ENCODE peak calls at places on chromosomes 1 and 21, in four cellular contexts. N, I, V and Q are unnamed samples.

GRCh38 chr1:174800221-174800791 is 199.4 kb upstream of the CACYBP start:
- DNase-seq in N (no peak), I (no peak), V (peak; percentile 35), Q (no peak)

GRCh38 chr1:54886724-54887664 is at the start of gene DHCR24:
- DNase-seq in I (peak; percentile 71), V (peak; percentile 89), N (peak; percentile 100), Q (peak; percentile 77)

GRCh38 chr1:182604128-182604834 is at the start of gene RGS16:
- DNase-seq in I (peak; percentile 76), N (peak; percentile 99), V (peak; percentile 97), Q (no peak)

GRCh38 chr1:211831558-211832323 is 1.2 kb upstream of the LPGAT1 start:
- DNase-seq in N (no peak), I (no peak), V (no peak), Q (no peak)

GRCh38 chr21:39096754-39097153 is 86.5 kb downstream of the PSMG1 start:
- DNase-seq in I (no peak), N (no peak), V (peak; percentile 76), Q (no peak)

GRCh38 chr1:160724445-160725242 is 13.0 kb upstream of the CD48 start:
- DNase-seq in N (no peak), V (peak; percentile 28), I (peak; percentile 35), Q (no peak)

GRCh38 chr1:109767596-109768334 is 4.0 kb upstream of the EPS8L3 start:
- DNase-seq in V (no peak), N (no peak), I (no peak), Q (no peak)

GRCh38 chr1:81702903-81703302 is 97.8 kb upstream of the ADGRL2 start:
- DNase-seq in I (peak; percentile 67), V (no peak), N (no peak), Q (no peak)

GRCh38 chr1:7558481-7558880 is 212.6 kb upstream of the VAMP3 start:
- DNase-seq in V (no peak), N (no peak), I (no peak), Q (no peak)

GRCh38 chr1:16449666-16450065 is 9.1 kb downstream of the NECAP2 start:
- DNase-seq in I (no peak), N (no peak), V (no peak), Q (no peak)

GRCh38 chr1:198699167-198700015 is 60.6 kb downstream of the PTPRC start:
- DNase-seq in V (peak; percentile 79), I (peak; percentile 55), N (peak; percentile 18), Q (peak; percentile 30)

GRCh38 chr1:176897350-176898236 is 266.9 kb downstream of the ASTN1 start:
- DNase-seq in I (peak; percentile 52), N (peak; percentile 79), V (peak; percentile 89), Q (peak; percentile 56)

GRCh38 chr1:32600034-32600433 is 50.3 kb downstream of the ZBTB8OS start:
- DNase-seq in I (no peak), N (no peak), V (no peak), Q (no peak)

GRCh38 chr1:234478152-234478480 is 863 bp downstream of the TARBP1 start:
- DNase-seq in I (peak; percentile 63), N (peak; percentile 75), V (peak; percentile 76), Q (peak; percentile 33)

GRCh38 chr1:21659924-21660326 is 9.2 kb downstream of the RAP1GAP start:
- DNase-seq in N (no peak), I (no peak), V (no peak), Q (no peak)

GRCh38 chr1:173669491-173669941 is at the start of gene ANKRD45:
- DNase-seq in V (peak; percentile 95), I (peak; percentile 56), N (no peak), Q (no peak)

GRCh38 chr1:151728151-151728711 is 6.9 kb downstream of the RIIAD1 start:
- DNase-seq in V (peak; percentile 72), N (no peak), I (no peak), Q (no peak)

GRCh38 chr1:84199257-84199656 is 55.2 kb downstream of the PRKACB start:
- DNase-seq in I (no peak), N (no peak), V (no peak), Q (no peak)

GRCh38 chr21:42174173-42174572 is 44.8 kb upstream of the ABCG1 start:
- DNase-seq in N (peak; percentile 81), I (peak; percentile 16), V (no peak), Q (no peak)

GRCh38 chr1:28985427-28985826 is 71.1 kb downstream of the EPB41 start:
- DNase-seq in V (no peak), I (no peak), N (no peak), Q (no peak)

GRCh38 chr21:46065215-46065992 is 32.5 kb upstream of the COL6A2 start:
- DNase-seq in I (no peak), N (no peak), V (no peak), Q (no peak)
- TF ChIP-seq JUNB in I (no peak), N (no peak), V (no peak), Q (no peak)

DNA sequence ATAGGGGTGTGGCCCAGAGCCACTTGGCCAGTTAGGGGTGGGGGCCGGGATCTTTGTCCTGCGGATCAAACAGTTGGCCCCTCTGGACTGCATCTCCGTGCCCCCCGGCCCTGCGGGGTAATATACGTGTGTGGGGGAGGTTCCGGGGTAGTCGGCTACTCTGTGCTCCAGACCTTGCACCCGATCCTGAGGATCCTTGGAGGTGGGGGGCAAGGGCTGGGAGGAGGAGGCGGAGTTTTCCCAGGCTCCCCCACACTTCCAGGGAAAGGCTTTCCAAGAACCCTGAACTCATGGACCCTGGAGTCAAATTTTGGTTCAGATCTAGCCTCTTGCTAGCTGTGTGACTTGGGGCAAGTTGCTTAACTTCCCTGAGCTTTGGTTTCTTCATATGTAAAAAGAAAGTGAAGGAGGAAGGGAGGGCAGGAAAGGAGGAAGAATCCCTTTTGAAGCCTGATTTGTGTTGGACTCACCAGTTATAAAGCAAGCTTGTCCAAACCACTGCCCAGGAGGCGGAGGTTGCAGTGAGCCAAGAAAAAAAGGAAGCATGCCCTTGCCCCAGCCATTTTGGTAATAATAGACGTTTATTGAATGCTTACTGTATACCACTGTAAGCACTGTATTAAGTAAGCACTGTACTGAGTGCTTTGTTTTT is 686 bp downstream of the MIIP start:
- DNase-seq in V (peak; percentile 37), N (no peak), I (peak; percentile 20), Q (no peak)
- TF ChIP-seq JUNB in V (no peak), N (no peak), I (no peak), Q (no peak)

DNA sequence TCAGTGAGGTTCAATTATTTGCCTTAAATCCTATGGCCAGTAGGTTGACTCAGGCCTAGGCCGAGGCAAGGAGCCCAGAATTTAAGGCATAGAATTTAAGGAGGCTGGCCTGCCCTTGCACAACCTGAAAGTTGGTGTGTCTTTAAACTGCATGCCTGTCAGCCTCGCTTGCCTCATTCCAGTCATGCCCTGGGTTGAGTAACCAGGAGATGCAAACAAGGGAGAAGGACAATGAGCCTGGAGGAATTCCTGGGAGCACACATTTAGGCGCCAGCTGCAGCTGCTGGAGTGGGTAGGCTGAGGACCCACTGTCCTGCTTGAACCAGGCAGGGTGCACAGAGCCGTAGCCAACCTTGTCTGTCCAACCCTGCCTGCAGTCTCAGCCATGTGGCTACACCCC is 11.7 kb downstream of the CD2 start:
- DNase-seq in I (no peak), N (no peak), V (no peak), Q (no peak)
- TF ChIP-seq JUNB in I (no peak), N (no peak), V (no peak), Q (no peak)

GRCh38 chr1:93625582-93626327 is 55.9 kb downstream of the BCAR3 start:
- DNase-seq in V (no peak), I (no peak), N (no peak), Q (no peak)
- TF ChIP-seq JUNB in V (no peak), I (no peak), N (no peak), Q (no peak)

DNA sequence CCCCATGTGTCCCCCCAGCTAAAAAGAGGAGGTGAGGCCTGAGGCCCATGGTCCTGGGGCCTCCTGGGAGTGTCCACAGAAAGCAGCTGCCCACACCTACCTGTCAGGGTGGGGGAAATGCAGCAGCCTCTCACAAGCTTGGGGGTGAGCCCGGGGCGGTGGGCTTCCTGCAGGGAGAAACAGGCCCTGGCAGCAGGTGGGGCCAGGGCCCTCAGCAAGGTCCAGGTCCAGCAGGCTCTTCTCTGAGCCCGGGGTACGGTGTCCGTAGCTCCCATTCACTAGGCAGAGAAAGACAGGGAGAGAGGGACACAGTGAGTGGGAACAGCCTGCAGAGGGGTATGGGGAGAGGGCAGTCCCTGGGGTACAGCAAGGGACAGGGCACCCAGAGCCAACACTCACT is 139.0 kb downstream of the GLIS1 start:
- DNase-seq in V (no peak), N (no peak), I (no peak), Q (no peak)
- TF ChIP-seq JUNB in V (no peak), N (no peak), I (no peak), Q (no peak)

GRCh38 chr1:91750398-91750996 is 135.5 kb downstream of the TGFBR3 start:
- DNase-seq in N (no peak), V (peak; percentile 10), I (no peak), Q (no peak)
- TF ChIP-seq JUNB in N (no peak), V (no peak), I (no peak), Q (no peak)

GRCh38 chr1:223843934-223844333 is 1.8 kb downstream of the TP53BP2 start:
- DNase-seq in V (no peak), I (no peak), N (no peak), Q (no peak)

GRCh38 chr1:223846668-223847007 is 891 bp upstream of the TP53BP2 start:
- DNase-seq in N (peak; percentile 45), I (peak; percentile 42), V (peak; percentile 63), Q (peak; percentile 27)

GRCh38 chr1:223844521-223844961 is 1.2 kb downstream of the TP53BP2 start:
- DNase-seq in I (no peak), V (no peak), N (no peak), Q (no peak)

GRCh38 chr1:223845810-223846667 is at the start of gene TP53BP2:
- DNase-seq in N (peak; percentile 96), I (peak; percentile 91), V (peak; percentile 91), Q (peak; percentile 76)

DNA sequence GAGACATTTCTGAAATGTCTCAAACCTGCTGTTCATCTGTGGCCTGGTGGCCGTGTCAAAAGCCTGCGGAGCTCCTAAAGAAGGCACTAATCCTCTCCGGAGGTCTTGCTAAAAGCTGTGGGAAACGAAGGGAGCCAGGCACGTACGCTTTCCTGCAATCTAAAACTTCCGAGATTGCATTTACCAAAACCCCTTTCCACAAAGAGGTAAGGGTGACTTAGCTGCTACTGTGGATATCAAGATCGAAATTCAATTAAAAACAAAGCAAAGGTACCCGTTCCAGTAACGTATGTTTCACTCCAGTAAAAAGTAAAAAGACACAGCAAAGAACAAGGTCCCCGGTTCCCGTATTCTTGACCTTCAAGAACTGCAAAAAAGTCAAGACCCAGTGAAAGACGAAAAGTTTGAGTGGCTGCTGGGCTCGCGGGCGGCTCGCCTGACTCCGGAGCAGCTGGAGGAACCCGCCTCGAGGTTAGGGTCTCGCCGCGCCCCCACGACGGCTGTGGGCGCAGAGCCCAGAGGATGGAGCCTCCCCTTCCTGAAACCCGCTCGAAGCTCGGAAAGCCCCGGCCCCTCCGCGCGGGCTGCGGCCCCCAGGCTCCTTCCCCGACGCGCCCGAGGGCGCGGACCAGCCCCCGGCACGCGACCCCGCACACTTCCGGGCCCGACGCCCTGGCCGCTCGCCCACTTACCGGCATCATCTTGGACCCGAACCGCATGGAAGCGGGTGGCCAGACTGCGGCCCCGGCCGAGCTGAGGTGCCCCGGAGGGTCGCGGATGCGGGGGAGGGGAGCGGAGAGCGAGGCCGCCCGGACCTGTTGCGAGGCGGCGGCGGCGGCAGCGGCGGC is 561 bp downstream of the TP53BP2 start:
- DNase-seq in N (peak; percentile 48), I (peak; percentile 25), V (peak; percentile 41), Q (peak; percentile 18)
- TF ChIP-seq JUNB in N (no peak), I (no peak), V (no peak), Q (no peak)

DNA sequence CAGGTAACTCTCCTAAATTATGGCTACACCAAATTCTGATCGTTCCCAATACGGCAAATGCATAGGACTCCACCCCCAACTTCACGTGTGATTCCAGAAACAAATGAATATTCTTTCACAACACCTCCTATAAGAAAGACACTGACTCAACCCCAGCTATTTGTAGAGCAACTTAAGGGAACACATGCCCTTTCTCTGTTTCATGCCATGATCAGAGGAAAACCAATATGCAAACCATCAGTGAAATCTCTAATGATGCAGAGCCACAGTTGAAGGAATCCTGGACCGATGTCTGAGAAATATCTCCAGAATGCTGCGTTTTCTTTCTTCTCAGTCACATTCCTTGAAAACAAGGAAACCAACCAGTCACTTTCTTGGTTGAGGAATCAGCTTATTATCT is 164.2 kb upstream of the PTBP2 start:
- DNase-seq in N (no peak), V (no peak), I (no peak), Q (no peak)
- TF ChIP-seq JUNB in N (no peak), V (no peak), I (no peak), Q (no peak)